ENCODE peak calls at places on chromosomes 6 and 20, in four cellular contexts. One of them, this sample, is unnamed.

GRCh38 chr6:137625100-137625661 is 131.0 kb upstream of the OLIG3 start:
- DNase-seq in HFFc6: no peak
- DNase-seq in NCI-H460: no peak
- DNase-seq in AG08396: no peak
- DNase-seq in this sample: no peak

GRCh38 chr6:148723484-148723883 is 23.3 kb upstream of the UST start:
- DNase-seq in HFFc6: peak
- DNase-seq in NCI-H460: no peak
- DNase-seq in AG08396: peak
- DNase-seq in this sample: peak

GRCh38 chr6:132089173-132089572 is 138.0 kb upstream of the CCN2 start:
- DNase-seq in HFFc6: no peak
- DNase-seq in NCI-H460: no peak
- DNase-seq in AG08396: no peak
- DNase-seq in this sample: no peak

GRCh38 chr20:33130553-33130952 is 37.4 kb upstream of the BPIFA2 start:
- DNase-seq in HFFc6: peak
- DNase-seq in NCI-H460: no peak
- DNase-seq in AG08396: no peak
- DNase-seq in this sample: peak

GRCh38 chr6:36599791-36600209 is 5.6 kb downstream of the SRSF3 start:
- DNase-seq in HFFc6: peak
- DNase-seq in NCI-H460: no peak
- DNase-seq in AG08396: peak
- DNase-seq in this sample: peak

GRCh38 chr20:62936996-62937352 is 973 bp upstream of the GID8 start:
- DNase-seq in HFFc6: peak
- DNase-seq in NCI-H460: no peak
- DNase-seq in AG08396: peak
- DNase-seq in this sample: peak

GRCh38 chr6:134358320-134358719 is 40.4 kb upstream of the SGK1 start:
- DNase-seq in HFFc6: peak
- DNase-seq in NCI-H460: no peak
- DNase-seq in AG08396: no peak
- DNase-seq in this sample: peak

GRCh38 chr20:9068896-9069663 is at the start of gene PLCB4:
- DNase-seq in HFFc6: peak
- DNase-seq in NCI-H460: peak
- DNase-seq in AG08396: peak
- DNase-seq in this sample: peak

GRCh38 chr6:163741743-163742363 is 327.3 kb downstream of the QKI start:
- DNase-seq in HFFc6: no peak
- DNase-seq in NCI-H460: no peak
- DNase-seq in AG08396: no peak
- DNase-seq in this sample: no peak

GRCh38 chr6:135465903-135466302 is 31.6 kb downstream of the AHI1 start:
- DNase-seq in HFFc6: no peak
- DNase-seq in NCI-H460: no peak
- DNase-seq in AG08396: no peak
- DNase-seq in this sample: no peak

GRCh38 chr6:116012966-116013365 is 47.7 kb downstream of the FRK start:
- DNase-seq in HFFc6: no peak
- DNase-seq in NCI-H460: no peak
- DNase-seq in AG08396: no peak
- DNase-seq in this sample: peak

GRCh38 chr6:82641677-82642076 is 278.1 kb downstream of the TPBG start:
- DNase-seq in HFFc6: no peak
- DNase-seq in NCI-H460: no peak
- DNase-seq in AG08396: no peak
- DNase-seq in this sample: no peak

GRCh38 chr6:55953384-55953783 is 78.0 kb upstream of the BMP5 start:
- DNase-seq in HFFc6: peak
- DNase-seq in NCI-H460: peak
- DNase-seq in AG08396: peak
- DNase-seq in this sample: peak

GRCh38 chr20:13694420-13695150 is 55.9 kb upstream of the TASP1 start:
- DNase-seq in HFFc6: no peak
- DNase-seq in NCI-H460: no peak
- DNase-seq in AG08396: no peak
- DNase-seq in this sample: no peak

GRCh38 chr6:158063736-158064135 is 82.1 kb downstream of the SYNJ2 start:
- DNase-seq in HFFc6: no peak
- DNase-seq in NCI-H460: no peak
- DNase-seq in AG08396: no peak
- DNase-seq in this sample: no peak

GRCh38 chr6:43770417-43771209 is 602 bp downstream of the VEGFA start:
- DNase-seq in HFFc6: peak
- DNase-seq in NCI-H460: peak
- DNase-seq in AG08396: peak
- DNase-seq in this sample: peak

GRCh38 chr6:14694308-14694707 is 551.6 kb upstream of the JARID2 start:
- DNase-seq in HFFc6: no peak
- DNase-seq in NCI-H460: no peak
- DNase-seq in AG08396: no peak
- DNase-seq in this sample: no peak

GRCh38 chr20:20321917-20322316 is 46.0 kb upstream of the INSM1 start:
- DNase-seq in HFFc6: no peak
- DNase-seq in NCI-H460: no peak
- DNase-seq in AG08396: no peak
- DNase-seq in this sample: no peak

GRCh38 chr6:41462980-41463930 is 82.9 kb upstream of the FOXP4 start:
- DNase-seq in HFFc6: peak
- DNase-seq in NCI-H460: peak
- DNase-seq in AG08396: peak
- DNase-seq in this sample: peak

GRCh38 chr20:24745206-24745605 is 203.9 kb upstream of the CST7 start:
- DNase-seq in HFFc6: no peak
- DNase-seq in NCI-H460: no peak
- DNase-seq in AG08396: no peak
- DNase-seq in this sample: no peak

GRCh38 chr6:123594776-123595175 is 42.0 kb downstream of the TRDN start:
- DNase-seq in HFFc6: no peak
- DNase-seq in NCI-H460: no peak
- DNase-seq in AG08396: no peak
- DNase-seq in this sample: no peak

GRCh38 chr20:59412896-59413295 is 112.5 kb downstream of the EDN3 start:
- DNase-seq in HFFc6: no peak
- DNase-seq in NCI-H460: no peak
- DNase-seq in AG08396: no peak
- DNase-seq in this sample: no peak

GRCh38 chr20:51902933-51903332 is 100.6 kb upstream of the SALL4 start:
- DNase-seq in HFFc6: no peak
- DNase-seq in NCI-H460: no peak
- DNase-seq in AG08396: no peak
- DNase-seq in this sample: no peak

GRCh38 chr6:37565267-37566208 is 65.8 kb upstream of the CCDC167 start:
- DNase-seq in HFFc6: no peak
- DNase-seq in NCI-H460: no peak
- DNase-seq in AG08396: no peak
- DNase-seq in this sample: no peak

GRCh38 chr6:122620902-122621301 is 10.7 kb downstream of the PKIB start:
- DNase-seq in HFFc6: no peak
- DNase-seq in NCI-H460: no peak
- DNase-seq in AG08396: no peak
- DNase-seq in this sample: peak

GRCh38 chr6:157273756-157274088 is 49.6 kb downstream of the TMEM242 start:
- DNase-seq in HFFc6: no peak
- DNase-seq in NCI-H460: no peak
- DNase-seq in AG08396: no peak
- DNase-seq in this sample: no peak

GRCh38 chr6:20538131-20538662 is 3.9 kb downstream of the CDKAL1 start:
- DNase-seq in HFFc6: no peak
- DNase-seq in NCI-H460: no peak
- DNase-seq in AG08396: no peak
- DNase-seq in this sample: no peak

GRCh38 chr6:45512594-45512993 is 134.9 kb upstream of the SUPT3H start:
- DNase-seq in HFFc6: no peak
- DNase-seq in NCI-H460: no peak
- DNase-seq in AG08396: no peak
- DNase-seq in this sample: no peak

GRCh38 chr20:31835977-31836852 is 9.2 kb downstream of the FOXS1 start:
- DNase-seq in HFFc6: peak
- DNase-seq in NCI-H460: peak
- DNase-seq in AG08396: peak
- DNase-seq in this sample: peak

GRCh38 chr6:25279748-25280616 is 808 bp downstream of the CARMIL1 start:
- DNase-seq in HFFc6: no peak
- DNase-seq in NCI-H460: no peak
- DNase-seq in AG08396: peak
- DNase-seq in this sample: peak

GRCh38 chr6:46243754-46244153 is 73.0 kb upstream of the ENPP5 start:
- DNase-seq in HFFc6: no peak
- DNase-seq in NCI-H460: no peak
- DNase-seq in AG08396: no peak
- DNase-seq in this sample: no peak

GRCh38 chr6:40996591-40997247 is 42.3 kb downstream of the UNC5CL start:
- DNase-seq in HFFc6: peak
- DNase-seq in NCI-H460: no peak
- DNase-seq in AG08396: peak
- DNase-seq in this sample: no peak

GRCh38 chr6:160379464-160379863 is 31.3 kb downstream of the SLC22A3 start:
- DNase-seq in HFFc6: no peak
- DNase-seq in NCI-H460: no peak
- DNase-seq in AG08396: no peak
- DNase-seq in this sample: peak

GRCh38 chr6:135129139-135129867 is 51.8 kb upstream of the MYB start:
- DNase-seq in HFFc6: no peak
- DNase-seq in NCI-H460: no peak
- DNase-seq in AG08396: no peak
- DNase-seq in this sample: no peak

This sample was measured in mammary epithelial cell.